ENCODE peak calls at places on chromosomes 16 and 17, in seven cellular contexts. R is GM13976; H is GM10248; D is sigmoid colon; I is CD8-positive, alpha-beta T cell; X is natural killer cell; F is bronchial epithelial cell. P is an unnamed sample.

GRCh38 chr17:55577011-55577586 is 65.8 kb upstream of the SMIM36 start:
- DNase-seq in R (peak; percentile 55), H (peak; percentile 40), D (peak; percentile 77), I (no peak), X (no peak), F (no peak), P (peak; percentile 42)

GRCh38 chr17:21090889-21091618 is 35.7 kb upstream of the DHRS7B start:
- DNase-seq in R (no peak), H (no peak), D (no peak), I (no peak), X (no peak), F (no peak), P (no peak)

GRCh38 chr17:58280480-58281217 is at the start of gene MPO:
- DNase-seq in R (no peak), H (peak; percentile 15), D (no peak), I (no peak), X (no peak), F (no peak), P (peak; percentile 20)

GRCh38 chr17:68562736-68563135 is 38.4 kb downstream of the FAM20A start:
- DNase-seq in R (no peak), H (no peak), D (no peak), I (no peak), X (no peak), F (no peak), P (no peak)

GRCh38 chr16:82344157-82344556 is 174.1 kb upstream of the MPHOSPH6 start:
- DNase-seq in R (no peak), H (no peak), D (no peak), I (no peak), X (no peak), F (peak; percentile 30), P (no peak)

GRCh38 chr17:31428111-31428510 is 36.6 kb downstream of the RAB11FIP4 start:
- DNase-seq in R (no peak), H (no peak), D (no peak), I (no peak), X (no peak), F (no peak), P (no peak)

GRCh38 chr17:1608676-1609075 is 20.0 kb downstream of the SLC43A2 start:
- DNase-seq in R (no peak), H (no peak), D (no peak), I (no peak), X (no peak), F (peak; percentile 75), P (no peak)

GRCh38 chr16:78364501-78364900 is 265.0 kb downstream of the WWOX start:
- DNase-seq in R (no peak), H (no peak), D (no peak), I (no peak), X (no peak), F (no peak), P (no peak)

GRCh38 chr16:793414-793813 is 5.0 kb downstream of the CHTF18 start:
- DNase-seq in R (no peak), H (no peak), D (no peak), I (no peak), X (no peak), F (no peak), P (no peak)

GRCh38 chr17:327296-327695 is 25.3 kb downstream of the RPH3AL start:
- DNase-seq in R (no peak), H (no peak), D (peak; percentile 48), I (no peak), X (no peak), F (no peak), P (no peak)

GRCh38 chr16:78505544-78506371 is 406.3 kb downstream of the WWOX start:
- DNase-seq in R (no peak), H (no peak), D (peak; percentile 86), I (no peak), X (no peak), F (no peak), P (no peak)

GRCh38 chr16:912684-913613 is 57.8 kb downstream of the LMF1 start:
- DNase-seq in R (no peak), H (no peak), D (no peak), I (no peak), X (no peak), F (no peak), P (no peak)

GRCh38 chr16:48511071-48511540 is 98.9 kb downstream of the N4BP1 start:
- DNase-seq in R (no peak), H (no peak), D (peak; percentile 63), I (no peak), X (no peak), F (peak; percentile 100), P (no peak)

GRCh38 chr17:35477248-35477647 is 28.7 kb upstream of the SLFN13 start:
- DNase-seq in R (no peak), H (no peak), D (no peak), I (no peak), X (no peak), F (no peak), P (no peak)

GRCh38 chr17:48037036-48037881 is at the start of gene COPZ2:
- DNase-seq in R (peak; percentile 63), H (peak; percentile 63), D (peak; percentile 87), I (peak; percentile 56), X (peak; percentile 67), F (no peak), P (peak; percentile 62)

GRCh38 chr17:73695035-73695738 is 50.9 kb upstream of the SDK2 start:
- DNase-seq in R (no peak), H (no peak), D (no peak), I (no peak), X (no peak), F (no peak), P (no peak)

GRCh38 chr17:50947844-50948514 is 81.8 kb upstream of the TOB1 start:
- DNase-seq in R (no peak), H (no peak), D (peak; percentile 86), I (no peak), X (peak; percentile 9), F (peak; percentile 30), P (peak; percentile 18)

GRCh38 chr17:2174471-2175293 is 119.8 kb downstream of the HIC1 start:
- DNase-seq in R (no peak), H (no peak), D (peak; percentile 87), I (no peak), X (no peak), F (peak; percentile 65), P (no peak)

GRCh38 chr16:88478115-88478514 is 25.0 kb downstream of the ZFPM1 start:
- DNase-seq in R (no peak), H (no peak), D (no peak), I (no peak), X (no peak), F (no peak), P (no peak)

GRCh38 chr16:31063843-31064611 is 10.0 kb downstream of the ZNF668 start:
- DNase-seq in R (no peak), H (no peak), D (no peak), I (peak; percentile 10), X (peak; percentile 49), F (no peak), P (no peak)

GRCh38 chr16:66099261-66099660 is 267.2 kb upstream of the CDH5 start:
- DNase-seq in R (no peak), H (no peak), D (no peak), I (no peak), X (no peak), F (no peak), P (no peak)

GRCh38 chr16:66093217-66093616 is 273.3 kb upstream of the CDH5 start:
- DNase-seq in R (no peak), H (no peak), D (no peak), I (no peak), X (no peak), F (peak; percentile 16), P (no peak)

GRCh38 chr16:66097746-66098145 is 268.7 kb upstream of the CDH5 start:
- DNase-seq in R (no peak), H (no peak), D (no peak), I (no peak), X (no peak), F (no peak), P (no peak)

GRCh38 chr16:66091462-66091861 is 275.0 kb upstream of the CDH5 start:
- DNase-seq in R (no peak), H (no peak), D (no peak), I (no peak), X (no peak), F (no peak), P (no peak)

GRCh38 chr16:66095676-66096075 is 270.8 kb upstream of the CDH5 start:
- DNase-seq in R (no peak), H (no peak), D (no peak), I (no peak), X (no peak), F (no peak), P (no peak)
- TF ChIP-seq CTCF in R (no peak), H (no peak), D (no peak), I (no peak), X (no peak), F (no peak), P (peak; percentile 13)

DNA sequence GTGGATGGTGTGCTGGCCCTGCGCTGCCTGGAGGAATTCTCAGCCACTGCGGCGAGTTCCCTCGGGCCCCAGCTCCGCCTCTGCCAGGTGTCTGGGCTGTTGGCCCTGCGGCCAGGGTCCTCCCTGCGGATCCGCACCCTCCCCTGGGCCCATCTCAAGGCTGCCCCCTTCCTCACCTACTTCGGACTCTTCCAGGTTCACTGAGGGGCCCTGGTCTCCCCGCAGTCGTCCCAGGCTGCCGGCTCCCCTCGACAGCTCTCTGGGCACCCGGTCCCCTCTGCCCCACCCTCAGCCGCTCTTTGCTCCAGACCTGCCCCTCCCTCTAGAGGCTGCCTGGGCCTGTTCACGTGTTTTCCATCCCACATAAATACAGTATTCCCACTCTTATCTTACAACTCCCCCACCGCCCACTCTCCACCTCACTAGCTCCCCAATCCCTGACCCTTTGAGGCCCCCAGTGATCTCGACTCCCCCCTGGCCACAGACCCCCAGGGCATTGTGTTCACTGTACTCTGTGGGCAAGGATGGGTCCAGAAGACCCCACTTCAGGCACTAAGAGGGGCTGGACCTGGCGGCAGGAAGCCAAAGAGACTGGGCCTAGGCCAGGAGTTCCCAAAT is 1.3 kb upstream of the TNFSF13 start:
- DNase-seq in R (no peak), H (no peak), D (no peak), I (no peak), X (no peak), F (no peak), P (no peak)
- TF ChIP-seq CTCF in R (no peak), H (no peak), D (no peak), I (no peak), X (no peak), F (no peak), P (no peak)

GRCh38 chr16:53745753-53746258 is 41.9 kb downstream of the FTO start:
- DNase-seq in R (no peak), H (no peak), D (no peak), I (no peak), X (no peak), F (peak; percentile 95), P (no peak)
- TF ChIP-seq CTCF in R (no peak), H (no peak), D (no peak), I (no peak), X (no peak), F (peak; percentile 28), P (no peak)

DNA sequence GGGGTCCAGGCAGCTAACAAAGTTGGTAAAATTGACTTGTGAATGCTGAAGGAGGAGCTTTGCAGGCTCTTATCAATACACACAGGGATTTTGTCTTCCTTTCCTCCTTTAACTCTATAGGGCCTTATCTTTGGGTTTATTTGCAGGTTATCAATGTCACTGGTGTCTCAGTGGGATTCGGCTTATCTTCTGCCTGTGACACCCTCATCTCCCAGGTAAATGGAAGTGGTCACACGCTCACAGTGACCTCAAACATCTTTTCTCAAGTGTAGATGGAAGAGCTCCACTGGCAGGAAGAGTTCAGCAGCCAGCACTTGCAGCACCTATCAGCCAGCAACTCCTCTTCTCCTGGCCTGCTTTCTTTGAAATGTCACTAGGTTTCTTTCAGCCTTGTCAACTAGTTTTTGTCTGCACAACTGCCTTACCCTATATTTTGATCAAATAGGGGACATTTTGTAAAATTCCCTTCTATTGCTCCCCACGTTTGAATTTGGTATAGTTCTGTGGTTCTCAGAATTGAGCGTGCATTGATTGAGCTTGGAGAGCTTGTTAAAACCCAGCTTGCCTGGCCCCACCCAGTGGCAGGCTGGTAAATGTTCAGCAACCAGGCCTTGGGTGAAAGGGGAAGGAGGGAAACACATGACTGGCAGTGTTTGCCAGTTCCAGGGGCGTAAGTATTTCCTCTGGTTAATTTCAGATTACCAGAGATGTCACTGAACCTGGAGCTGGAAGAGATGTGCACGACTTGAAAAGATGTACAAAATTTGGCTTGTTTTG is 12.8 kb downstream of the SLC47A1 start:
- DNase-seq in R (no peak), H (no peak), D (peak; percentile 75), I (no peak), X (no peak), F (no peak), P (no peak)
- TF ChIP-seq CTCF in R (no peak), H (peak; percentile 14), D (no peak), I (no peak), X (no peak), F (no peak), P (no peak)